ENCODE peak calls at places on chromosomes 2 and 18, in ten cellular contexts. F is CD4-positive, alpha-beta T cell; S is AG08396; K is activated naive CD4-positive, alpha-beta T cell treated with anti-CD3 and anti-CD28 coated beads, Interleukin-2, amount 50 U/mL, for 16 hours; C is psoas muscle; E is brain microvascular endothelial cell; N is globus pallidus; J is islet precursor cell; O is stimulated activated CD4-positive, alpha-beta T cell treated with anti-CD3 and anti-CD28 coated beads, TNF-alpha, amount 100 ng/mL, for 24 hours; P is ovary. M is an unnamed sample.

GRCh38 chr2:26177122-26177521 is 4.2 kb downstream of the GAREM2 start:
- DNase-seq in F (no peak), S (no peak), K (no peak), C (no peak), E (no peak), N (no peak), J (no peak), O (no peak), P (no peak), M (no peak)

GRCh38 chr2:143489135-143489534 is 359.9 kb downstream of the ARHGAP15 start:
- DNase-seq in F (no peak), S (peak), K (no peak), C (no peak), E (peak), N (no peak), J (no peak), O (no peak), P (no peak), M (no peak)

GRCh38 chr2:240966906-240967680 is 31.3 kb upstream of the SNED1 start:
- DNase-seq in F (no peak), S (no peak), K (no peak), C (peak), E (no peak), N (no peak), J (no peak), O (no peak), P (peak), M (no peak)

GRCh38 chr2:55107428-55107827 is 57.2 kb upstream of the RTN4 start:
- DNase-seq in F (no peak), S (no peak), K (no peak), C (no peak), E (no peak), N (no peak), J (peak), O (no peak), P (no peak), M (no peak)

GRCh38 chr2:119475857-119476244 is 44.2 kb downstream of the TMEM37 start:
- DNase-seq in F (no peak), S (no peak), K (no peak), C (no peak), E (no peak), N (no peak), J (no peak), O (no peak), P (no peak), M (no peak)

GRCh38 chr2:15565392-15565791 is 4.3 kb upstream of the NBAS start:
- DNase-seq in F (no peak), S (no peak), K (no peak), C (no peak), E (no peak), N (no peak), J (no peak), O (no peak), P (no peak), M (no peak)

GRCh38 chr2:119659601-119660342 is 19.2 kb upstream of the TMEM177 start:
- DNase-seq in F (peak), S (peak), K (peak), C (peak), E (peak), N (no peak), J (no peak), O (peak), P (no peak), M (no peak)

GRCh38 chr2:231707625-231708049 is 688 bp upstream of the PTMA start:
- DNase-seq in F (peak), S (no peak), K (peak), C (no peak), E (no peak), N (no peak), J (peak), O (peak), P (peak), M (no peak)

GRCh38 chr18:48839819-48840490 is 110.8 kb downstream of the SMAD7 start:
- DNase-seq in F (no peak), S (no peak), K (no peak), C (no peak), E (no peak), N (no peak), J (no peak), O (no peak), P (peak), M (no peak)